ENCODE peak calls at places on chromosomes 5 and 9, in five cellular contexts. I is endothelial cell of umbilical vein, R is H1, V is HCT116, K is GM12878. G is an unnamed sample.

GRCh38 chr9:71592400-71592799 is 175.9 kb downstream of the CEMIP2 start:
- DNase-seq in I (no peak), R (no peak), V (no peak), K (no peak), G (no peak)

GRCh38 chr9:98101416-98101815 is 17.6 kb downstream of the TRIM14 start:
- DNase-seq in I (no peak), R (no peak), V (no peak), K (no peak), G (no peak)

GRCh38 chr5:65126192-65126591 is 355.5 kb downstream of the ADAMTS6 start:
- DNase-seq in I (no peak), R (peak), V (no peak), K (no peak), G (no peak)

GRCh38 chr9:95246547-95246946 is 71.0 kb downstream of the FANCC start:
- DNase-seq in I (no peak), R (no peak), V (no peak), K (no peak), G (no peak)

GRCh38 chr5:130893003-130893402 is 272.1 kb downstream of the HINT1 start:
- DNase-seq in I (no peak), R (no peak), V (no peak), K (no peak), G (no peak)

GRCh38 chr5:110727025-110727314 is 499 bp upstream of the TMEM232 start:
- DNase-seq in I (no peak), R (no peak), V (no peak), K (no peak), G (no peak)

GRCh38 chr9:130866474-130866965 is 30.1 kb downstream of the QRFP start:
- DNase-seq in I (peak), R (peak), V (peak), K (peak), G (peak)

GRCh38 chr5:150234606-150235547 is 45.0 kb downstream of the SLC6A7 start:
- DNase-seq in I (no peak), R (no peak), V (no peak), K (no peak), G (no peak)

GRCh38 chr9:99431103-99431502 is 209.0 kb downstream of the SEC61B start:
- DNase-seq in I (peak), R (no peak), V (no peak), K (no peak), G (no peak)

GRCh38 chr9:77010527-77010926 is 8.9 kb upstream of the FOXB2 start:
- DNase-seq in I (no peak), R (no peak), V (no peak), K (no peak), G (no peak)

GRCh38 chr5:120446068-120446492 is 18.0 kb upstream of the PRR16 start:
- DNase-seq in I (peak), R (no peak), V (no peak), K (no peak), G (no peak)

GRCh38 chr5:134127376-134127861 is 12.9 kb downstream of the TCF7 start:
- DNase-seq in I (peak), R (no peak), V (no peak), K (peak), G (no peak)

GRCh38 chr5:170681013-170681433 is 102.5 kb upstream of the GABRP start:
- DNase-seq in I (peak), R (peak), V (no peak), K (no peak), G (peak)

GRCh38 chr9:90878562-90878961 is 76.9 kb downstream of the SYK start:
- DNase-seq in I (no peak), R (no peak), V (no peak), K (no peak), G (no peak)

GRCh38 chr9:127761491-127761904 is 17.0 kb downstream of the SH2D3C start:
- DNase-seq in I (no peak), R (no peak), V (no peak), K (no peak), G (no peak)

GRCh38 chr5:175657593-175658271 is at the start of gene HRH2:
- DNase-seq in I (no peak), R (peak), V (no peak), K (no peak), G (peak)

GRCh38 chr5:97163360-97163764 is 19.7 kb downstream of the RIOK2 start:
- DNase-seq in I (peak), R (no peak), V (no peak), K (no peak), G (peak)

GRCh38 chr5:170306381-170306790 is 8.8 kb upstream of the LCP2 start:
- DNase-seq in I (no peak), R (no peak), V (no peak), K (no peak), G (peak)

GRCh38 chr9:124718928-124719327 is 52.2 kb downstream of the NR6A1 start:
- DNase-seq in I (no peak), R (no peak), V (no peak), K (no peak), G (no peak)

GRCh38 chr5:65722575-65723424 is 795 bp downstream of the NLN start:
- DNase-seq in I (peak), R (peak), V (peak), K (no peak), G (peak)

GRCh38 chr9:25519286-25519685 is 159.0 kb downstream of the TUSC1 start:
- DNase-seq in I (no peak), R (no peak), V (no peak), K (no peak), G (no peak)

GRCh38 chr9:132142883-132143282 is 19.0 kb upstream of the NTNG2 start:
- DNase-seq in I (no peak), R (no peak), V (no peak), K (no peak), G (peak)

GRCh38 chr5:126471875-126472537 is 48.8 kb downstream of the GRAMD2B start:
- DNase-seq in I (peak), R (no peak), V (no peak), K (no peak), G (no peak)

GRCh38 chr5:167653645-167654106 is 637.8 kb upstream of the WWC1 start:
- DNase-seq in I (no peak), R (no peak), V (no peak), K (no peak), G (no peak)

GRCh38 chr5:168273056-168273980 is 18.1 kb upstream of the WWC1 start:
- DNase-seq in I (no peak), R (no peak), V (no peak), K (no peak), G (no peak)

GRCh38 chr5:61277190-61277589 is 54.9 kb upstream of the ZSWIM6 start:
- DNase-seq in I (peak), R (no peak), V (no peak), K (no peak), G (no peak)
- TF ChIP-seq CTCF in I (peak), R (peak), V (no peak), K (peak), G (no peak)

GRCh38 chr9:80948876-80949275 is 740.5 kb downstream of the TLE1 start:
- DNase-seq in I (no peak), R (no peak), V (no peak), K (no peak), G (no peak)
- TF ChIP-seq MAX in I (no peak), R (no peak), V (no peak), K (no peak), G (no peak)

GRCh38 chr5:14699807-14700400 is 35.4 kb downstream of the OTULIN start:
- DNase-seq in I (no peak), R (no peak), V (no peak), K (no peak), G (peak)
- TF ChIP-seq POLR2A in I (no peak), R (no peak), V (no peak), K (no peak), G (no peak)

GRCh38 chr5:56839062-56839461 is 23.7 kb downstream of the MAP3K1 start:
- DNase-seq in I (no peak), R (no peak), V (no peak), K (no peak), G (no peak)
- TF ChIP-seq CTCF in I (no peak), R (no peak), V (no peak), K (no peak), G (no peak)

DNA sequence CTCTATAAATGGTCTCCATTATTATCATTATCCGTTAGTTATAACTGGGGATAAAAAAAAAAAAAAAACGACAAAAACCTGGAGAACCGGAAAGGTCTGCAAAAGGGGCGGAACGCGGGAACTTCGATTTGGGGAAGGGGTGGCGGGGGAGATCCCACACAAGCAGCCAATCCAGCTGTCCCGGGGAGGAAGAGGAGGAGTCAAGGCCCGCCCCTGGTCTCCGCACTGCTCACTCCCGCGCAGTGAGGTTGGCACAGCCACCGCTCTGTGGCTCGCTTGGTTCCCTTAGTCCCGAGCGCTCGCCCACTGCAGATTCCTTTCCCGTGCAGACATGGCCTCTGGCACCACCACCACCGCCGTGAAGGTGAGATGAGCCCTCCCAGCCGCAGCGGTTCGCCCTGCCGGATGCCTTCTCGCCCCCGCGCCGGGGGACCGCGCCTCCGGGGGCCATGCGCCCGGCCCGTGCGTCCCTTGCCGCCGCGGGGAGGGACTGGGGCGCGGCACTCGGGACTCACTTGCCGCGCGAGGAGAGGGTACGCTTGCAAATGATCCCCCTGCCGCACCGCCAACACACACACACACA is at the start of gene MTAP:
- DNase-seq in I (peak), R (peak), V (peak), K (peak), G (no peak)
- TF ChIP-seq MAX in I (no peak), R (peak), V (peak), K (peak), G (no peak)

G was measured in NB4.